ENCODE peak calls at places on chromosomes 7 and 10, in six cellular contexts. One of them, this sample, is unnamed.

GRCh38 chr10:14573666-14574261 is 200.9 kb downstream of the FAM107B start:
- DNase-seq in SK-N-SH: no peak
- DNase-seq in AG04449: no peak
- DNase-seq in adrenal gland: no peak
- DNase-seq in cardiac muscle cell: peak; percentile 38
- DNase-seq in A549: peak; percentile 81
- DNase-seq in this sample: no peak

GRCh38 chr10:69629519-69629896 is 539 bp upstream of the FAM241B start:
- DNase-seq in SK-N-SH: no peak
- DNase-seq in AG04449: no peak
- DNase-seq in adrenal gland: no peak
- DNase-seq in cardiac muscle cell: no peak
- DNase-seq in A549: no peak
- DNase-seq in this sample: no peak

GRCh38 chr7:978049-978346 is 2.6 kb upstream of the COX19 start:
- DNase-seq in SK-N-SH: no peak
- DNase-seq in AG04449: no peak
- DNase-seq in adrenal gland: no peak
- DNase-seq in cardiac muscle cell: no peak
- DNase-seq in A549: no peak
- DNase-seq in this sample: no peak

GRCh38 chr7:88013981-88014380 is 79.9 kb downstream of the ADAM22 start:
- DNase-seq in SK-N-SH: peak; percentile 30
- DNase-seq in AG04449: no peak
- DNase-seq in adrenal gland: no peak
- DNase-seq in cardiac muscle cell: no peak
- DNase-seq in A549: no peak
- DNase-seq in this sample: no peak

GRCh38 chr7:2230882-2231281 is 1.9 kb downstream of the MAD1L1 start:
- DNase-seq in SK-N-SH: no peak
- DNase-seq in AG04449: no peak
- DNase-seq in adrenal gland: no peak
- DNase-seq in cardiac muscle cell: no peak
- DNase-seq in A549: no peak
- DNase-seq in this sample: no peak

GRCh38 chr10:2119316-2119715 is 382.0 kb upstream of the ADARB2 start:
- DNase-seq in SK-N-SH: no peak
- DNase-seq in AG04449: no peak
- DNase-seq in adrenal gland: no peak
- DNase-seq in cardiac muscle cell: no peak
- DNase-seq in A549: no peak
- DNase-seq in this sample: no peak

GRCh38 chr7:91850455-91850854 is 30.0 kb downstream of the MTERF1 start:
- DNase-seq in SK-N-SH: no peak
- DNase-seq in AG04449: no peak
- DNase-seq in adrenal gland: no peak
- DNase-seq in cardiac muscle cell: peak; percentile 14
- DNase-seq in A549: peak; percentile 3
- DNase-seq in this sample: no peak

GRCh38 chr7:20306499-20306946 is 24.2 kb upstream of the ITGB8 start:
- DNase-seq in SK-N-SH: no peak
- DNase-seq in AG04449: no peak
- DNase-seq in adrenal gland: no peak
- DNase-seq in cardiac muscle cell: peak; percentile 34
- DNase-seq in A549: no peak
- DNase-seq in this sample: no peak

GRCh38 chr10:17229016-17229716 is 1.1 kb downstream of the VIM start:
- DNase-seq in SK-N-SH: peak; percentile 85
- DNase-seq in AG04449: no peak
- DNase-seq in adrenal gland: peak; percentile 88
- DNase-seq in cardiac muscle cell: peak; percentile 95
- DNase-seq in A549: peak; percentile 89
- DNase-seq in this sample: no peak

GRCh38 chr10:91590142-91590903 is 42.5 kb downstream of the PPP1R3C start:
- DNase-seq in SK-N-SH: no peak
- DNase-seq in AG04449: no peak
- DNase-seq in adrenal gland: peak; percentile 80
- DNase-seq in cardiac muscle cell: peak; percentile 93
- DNase-seq in A549: peak; percentile 96
- DNase-seq in this sample: peak; percentile 64

GRCh38 chr10:128451879-128452278 is 325.7 kb upstream of the MKI67 start:
- DNase-seq in SK-N-SH: no peak
- DNase-seq in AG04449: no peak
- DNase-seq in adrenal gland: no peak
- DNase-seq in cardiac muscle cell: no peak
- DNase-seq in A549: no peak
- DNase-seq in this sample: no peak

GRCh38 chr10:74451127-74451829 is 300.3 kb downstream of the ADK start:
- DNase-seq in SK-N-SH: no peak
- DNase-seq in AG04449: no peak
- DNase-seq in adrenal gland: no peak
- DNase-seq in cardiac muscle cell: no peak
- DNase-seq in A549: no peak
- DNase-seq in this sample: no peak

GRCh38 chr10:369441-370221 is 234.4 kb downstream of the ZMYND11 start:
- DNase-seq in SK-N-SH: peak; percentile 87
- DNase-seq in AG04449: peak; percentile 74
- DNase-seq in adrenal gland: no peak
- DNase-seq in cardiac muscle cell: peak; percentile 52
- DNase-seq in A549: no peak
- DNase-seq in this sample: peak; percentile 84

GRCh38 chr7:135111379-135111778 is 36.5 kb upstream of the TMEM140 start:
- DNase-seq in SK-N-SH: no peak
- DNase-seq in AG04449: no peak
- DNase-seq in adrenal gland: no peak
- DNase-seq in cardiac muscle cell: peak; percentile 49
- DNase-seq in A549: no peak
- DNase-seq in this sample: no peak

GRCh38 chr10:133140417-133141143 is 19.4 kb upstream of the KNDC1 start:
- DNase-seq in SK-N-SH: no peak
- DNase-seq in AG04449: no peak
- DNase-seq in adrenal gland: peak; percentile 46
- DNase-seq in cardiac muscle cell: no peak
- DNase-seq in A549: no peak
- DNase-seq in this sample: no peak

GRCh38 chr7:157487046-157487770 is 150.4 kb downstream of the DNAJB6 start:
- DNase-seq in SK-N-SH: no peak
- DNase-seq in AG04449: no peak
- DNase-seq in adrenal gland: peak; percentile 35
- DNase-seq in cardiac muscle cell: no peak
- DNase-seq in A549: no peak
- DNase-seq in this sample: no peak

GRCh38 chr7:108001759-108002725 is 919 bp downstream of the LAMB1 start:
- DNase-seq in SK-N-SH: peak; percentile 95
- DNase-seq in AG04449: no peak
- DNase-seq in adrenal gland: no peak
- DNase-seq in cardiac muscle cell: no peak
- DNase-seq in A549: no peak
- DNase-seq in this sample: peak; percentile 20

GRCh38 chr7:149735779-149736477 is 37.5 kb downstream of the ZNF467 start:
- DNase-seq in SK-N-SH: peak; percentile 48
- DNase-seq in AG04449: no peak
- DNase-seq in adrenal gland: no peak
- DNase-seq in cardiac muscle cell: no peak
- DNase-seq in A549: no peak
- DNase-seq in this sample: no peak

GRCh38 chr7:953547-954327 is 743 bp downstream of the ADAP1 start:
- DNase-seq in SK-N-SH: peak; percentile 88
- DNase-seq in AG04449: no peak
- DNase-seq in adrenal gland: no peak
- DNase-seq in cardiac muscle cell: peak; percentile 53
- DNase-seq in A549: peak; percentile 64
- DNase-seq in this sample: no peak

GRCh38 chr7:128904381-128905197 is 5.9 kb downstream of the KCP start:
- DNase-seq in SK-N-SH: peak; percentile 87
- DNase-seq in AG04449: no peak
- DNase-seq in adrenal gland: no peak
- DNase-seq in cardiac muscle cell: peak; percentile 69
- DNase-seq in A549: peak; percentile 56
- DNase-seq in this sample: no peak

GRCh38 chr10:111030042-111030750 is 46.6 kb upstream of the ADRA2A start:
- DNase-seq in SK-N-SH: no peak
- DNase-seq in AG04449: no peak
- DNase-seq in adrenal gland: no peak
- DNase-seq in cardiac muscle cell: no peak
- DNase-seq in A549: no peak
- DNase-seq in this sample: no peak

GRCh38 chr7:99407849-99408346 is 499 bp downstream of the PDAP1 start:
- DNase-seq in SK-N-SH: peak; percentile 66
- DNase-seq in AG04449: peak; percentile 24
- DNase-seq in adrenal gland: peak; percentile 83
- DNase-seq in cardiac muscle cell: peak; percentile 82
- DNase-seq in A549: peak; percentile 46
- DNase-seq in this sample: peak; percentile 39

GRCh38 chr10:103828587-103829186 is 26.7 kb downstream of the SH3PXD2A start:
- DNase-seq in SK-N-SH: no peak
- DNase-seq in AG04449: no peak
- DNase-seq in adrenal gland: no peak
- DNase-seq in cardiac muscle cell: no peak
- DNase-seq in A549: no peak
- DNase-seq in this sample: no peak

GRCh38 chr10:29535012-29535777 is 99.6 kb downstream of the SVIL start:
- DNase-seq in SK-N-SH: peak; percentile 71
- DNase-seq in AG04449: peak; percentile 69
- DNase-seq in adrenal gland: peak; percentile 69
- DNase-seq in cardiac muscle cell: peak; percentile 83
- DNase-seq in A549: peak; percentile 80
- DNase-seq in this sample: peak; percentile 65

GRCh38 chr10:16436367-16436757 is 448 bp upstream of the PTER start:
- DNase-seq in SK-N-SH: no peak
- DNase-seq in AG04449: no peak
- DNase-seq in adrenal gland: no peak
- DNase-seq in cardiac muscle cell: no peak
- DNase-seq in A549: no peak
- DNase-seq in this sample: no peak

GRCh38 chr10:35056686-35057085 is 33.5 kb downstream of the CUL2 start:
- DNase-seq in SK-N-SH: no peak
- DNase-seq in AG04449: no peak
- DNase-seq in adrenal gland: no peak
- DNase-seq in cardiac muscle cell: no peak
- DNase-seq in A549: no peak
- DNase-seq in this sample: no peak

GRCh38 chr10:50385610-50386009 is 134.3 kb upstream of the ASAH2 start:
- DNase-seq in SK-N-SH: no peak
- DNase-seq in AG04449: no peak
- DNase-seq in adrenal gland: no peak
- DNase-seq in cardiac muscle cell: peak; percentile 78
- DNase-seq in A549: no peak
- DNase-seq in this sample: no peak

DNA sequence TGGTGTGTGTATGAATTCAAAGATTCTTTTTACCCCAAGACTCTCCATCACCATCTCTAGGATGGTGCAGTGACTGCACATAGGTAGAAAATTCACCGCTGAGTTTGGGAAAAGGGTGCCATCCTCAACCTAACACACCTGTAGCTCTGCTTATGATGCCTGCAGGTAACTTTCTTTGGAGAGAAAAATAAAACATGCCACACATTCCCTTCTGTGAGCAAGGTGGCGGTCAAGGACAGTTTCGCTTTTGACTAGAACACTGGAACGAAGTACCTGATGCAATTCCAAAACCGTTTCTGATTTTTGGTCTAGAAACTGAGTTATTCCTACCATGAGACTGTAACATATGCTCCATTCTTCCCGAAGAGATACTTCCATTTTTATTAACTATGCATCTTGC is 205.6 kb downstream of the FGFR2 start:
- DNase-seq in SK-N-SH: no peak
- DNase-seq in AG04449: no peak
- DNase-seq in adrenal gland: no peak
- DNase-seq in cardiac muscle cell: no peak
- DNase-seq in A549: no peak
- DNase-seq in this sample: no peak
- TF ChIP-seq CTCF in SK-N-SH: no peak
- TF ChIP-seq CTCF in AG04449: no peak
- TF ChIP-seq CTCF in adrenal gland: no peak
- TF ChIP-seq CTCF in cardiac muscle cell: no peak
- TF ChIP-seq CTCF in A549: no peak
- TF ChIP-seq CTCF in this sample: no peak

GRCh38 chr7:31710171-31710570 is 23.2 kb downstream of the PPP1R17 start:
- DNase-seq in SK-N-SH: no peak
- DNase-seq in AG04449: no peak
- DNase-seq in adrenal gland: no peak
- DNase-seq in cardiac muscle cell: no peak
- DNase-seq in A549: no peak
- DNase-seq in this sample: no peak
- H3K4me3 ChIP-seq in SK-N-SH: no peak overlapping the region
- H3K4me3 ChIP-seq in AG04449: no peak overlapping the region
- H3K4me3 ChIP-seq in adrenal gland: no peak overlapping the region
- H3K4me3 ChIP-seq in cardiac muscle cell: no peak overlapping the region
- H3K4me3 ChIP-seq in A549: no peak overlapping the region
- H3K4me3 ChIP-seq in this sample: no peak overlapping the region

GRCh38 chr10:126130291-126130710 is 233.9 kb downstream of the FANK1 start:
- DNase-seq in SK-N-SH: no peak
- DNase-seq in AG04449: no peak
- DNase-seq in adrenal gland: peak; percentile 53
- DNase-seq in cardiac muscle cell: peak; percentile 55
- DNase-seq in A549: no peak
- DNase-seq in this sample: peak; percentile 42
- TF ChIP-seq CTCF in SK-N-SH: no peak
- TF ChIP-seq CTCF in AG04449: no peak
- TF ChIP-seq CTCF in adrenal gland: no peak
- TF ChIP-seq CTCF in cardiac muscle cell: no peak
- TF ChIP-seq CTCF in A549: no peak
- TF ChIP-seq CTCF in this sample: no peak

GRCh38 chr7:16753102-16753931 is at the start of gene TSPAN13:
- DNase-seq in SK-N-SH: peak; percentile 93
- DNase-seq in AG04449: no peak
- DNase-seq in adrenal gland: peak; percentile 92
- DNase-seq in cardiac muscle cell: peak; percentile 71
- DNase-seq in A549: peak; percentile 87
- DNase-seq in this sample: no peak

GRCh38 chr7:16758634-16759602 is 5.4 kb downstream of the TSPAN13 start:
- DNase-seq in SK-N-SH: no peak
- DNase-seq in AG04449: no peak
- DNase-seq in adrenal gland: no peak
- DNase-seq in cardiac muscle cell: no peak
- DNase-seq in A549: no peak
- DNase-seq in this sample: no peak

GRCh38 chr7:16753932-16754571 is 497 bp downstream of the TSPAN13 start:
- DNase-seq in SK-N-SH: peak; percentile 81
- DNase-seq in AG04449: no peak
- DNase-seq in adrenal gland: peak; percentile 70
- DNase-seq in cardiac muscle cell: peak; percentile 44
- DNase-seq in A549: no peak
- DNase-seq in this sample: no peak

GRCh38 chr7:16755397-16755796 is 1.8 kb downstream of the TSPAN13 start:
- DNase-seq in SK-N-SH: no peak
- DNase-seq in AG04449: no peak
- DNase-seq in adrenal gland: no peak
- DNase-seq in cardiac muscle cell: no peak
- DNase-seq in A549: no peak
- DNase-seq in this sample: no peak

DNA sequence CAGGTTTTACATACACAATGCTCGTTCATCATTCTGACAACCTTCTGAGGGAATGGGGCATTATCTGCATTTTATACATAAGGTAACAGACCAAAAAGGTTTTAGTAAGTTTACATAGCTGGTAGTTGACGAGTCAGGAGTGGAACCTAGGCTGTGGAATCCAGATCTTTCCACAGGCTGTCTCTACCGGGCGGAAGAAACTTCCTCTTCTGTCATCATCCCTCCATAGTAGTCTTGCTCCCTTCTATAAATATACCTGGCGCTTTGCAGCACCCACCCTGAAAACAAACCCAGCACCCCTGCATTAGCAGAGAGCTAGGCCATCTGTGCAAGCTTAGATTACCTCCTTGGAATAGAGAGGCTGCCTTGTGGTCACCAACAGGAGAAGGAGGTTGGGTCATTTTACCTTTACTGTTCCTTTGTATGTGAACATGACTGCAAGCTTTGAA is 1.3 kb downstream of the TSPAN13 start:
- DNase-seq in SK-N-SH: no peak
- DNase-seq in AG04449: no peak
- DNase-seq in adrenal gland: no peak
- DNase-seq in cardiac muscle cell: no peak
- DNase-seq in A549: no peak
- DNase-seq in this sample: no peak
- H3K4me3 ChIP-seq in SK-N-SH: no peak overlapping the region
- H3K4me3 ChIP-seq in AG04449: peak overlapping the region; percentile 79
- H3K4me3 ChIP-seq in adrenal gland: peak overlapping the region; percentile 84
- H3K4me3 ChIP-seq in cardiac muscle cell: peak overlapping the region; percentile 92
- H3K4me3 ChIP-seq in A549: peak overlapping the region; percentile 87
- H3K4me3 ChIP-seq in this sample: no peak overlapping the region

This sample was measured in AG09309.